ENCODE peak calls at places on chromosomes 12 and 14, in six cellular contexts. W is stimulated activated CD8-positive, alpha-beta memory T cell treated with anti-CD3 and anti-CD28 coated beads, Interleukin-4, amount 100 ng/mL, for 1 hour; E is AG04450; T is GM19239; F is HFF-Myc; K is sciatic nerve. Q is an unnamed sample.

GRCh38 chr12:65756956-65757511 is 67.2 kb upstream of the HMGA2 start:
- DNase-seq in W (no peak), E (no peak), T (peak), F (no peak), K (no peak), Q (no peak)

GRCh38 chr14:66601932-66602578 is 94.1 kb downstream of the GPHN start:
- DNase-seq in W (no peak), E (no peak), T (no peak), F (no peak), K (no peak), Q (no peak)

GRCh38 chr12:90027889-90028570 is 319.4 kb upstream of the ATP2B1 start:
- DNase-seq in W (no peak), E (no peak), T (no peak), F (no peak), K (no peak), Q (no peak)

GRCh38 chr12:109927622-109928021 is 27.5 kb downstream of the TCHP start:
- DNase-seq in W (no peak), E (no peak), T (peak), F (no peak), K (no peak), Q (no peak)

GRCh38 chr14:61379639-61380184 is 58.3 kb downstream of the PRKCH start:
- DNase-seq in W (no peak), E (no peak), T (no peak), F (no peak), K (no peak), Q (no peak)

GRCh38 chr14:38950676-38951075 is 152.4 kb downstream of the SEC23A start:
- DNase-seq in W (no peak), E (no peak), T (no peak), F (no peak), K (no peak), Q (no peak)

GRCh38 chr14:45198551-45198950 is 54.5 kb downstream of the MIS18BP1 start:
- DNase-seq in W (no peak), E (no peak), T (no peak), F (no peak), K (no peak), Q (no peak)

GRCh38 chr14:20631821-20632389 is 9.6 kb downstream of the OR6S1 start:
- DNase-seq in W (no peak), E (no peak), T (no peak), F (no peak), K (peak), Q (no peak)

GRCh38 chr12:121522962-121523361 is 57.9 kb downstream of the KDM2B start:
- DNase-seq in W (no peak), E (no peak), T (no peak), F (no peak), K (no peak), Q (no peak)

GRCh38 chr12:56007892-56008471 is 10.9 kb downstream of the SUOX start:
- DNase-seq in W (no peak), E (no peak), T (no peak), F (no peak), K (no peak), Q (no peak)

GRCh38 chr12:61902403-61902802 is 357.8 kb upstream of the USP15 start:
- DNase-seq in W (no peak), E (no peak), T (no peak), F (no peak), K (no peak), Q (no peak)

GRCh38 chr12:104583311-104583710 is 126.6 kb downstream of the CHST11 start:
- DNase-seq in W (no peak), E (no peak), T (no peak), F (no peak), K (no peak), Q (no peak)

GRCh38 chr12:49665384-49665783 is 41.8 kb downstream of the FMNL3 start:
- DNase-seq in W (no peak), E (no peak), T (no peak), F (no peak), K (no peak), Q (no peak)

GRCh38 chr14:55800443-55800842 is 220.4 kb downstream of the KTN1 start:
- DNase-seq in W (no peak), E (no peak), T (no peak), F (no peak), K (no peak), Q (no peak)

GRCh38 chr14:68784298-68784910 is 8.5 kb downstream of the ZFP36L1 start:
- DNase-seq in W (no peak), E (no peak), T (no peak), F (no peak), K (no peak), Q (no peak)

GRCh38 chr14:65847065-65847847 is 434.7 kb downstream of the FUT8 start:
- DNase-seq in W (peak), E (no peak), T (peak), F (no peak), K (no peak), Q (no peak)

GRCh38 chr14:48970995-48971394 is 615.2 kb downstream of the RPS29 start:
- DNase-seq in W (no peak), E (no peak), T (no peak), F (no peak), K (no peak), Q (no peak)

GRCh38 chr12:115308918-115309317 is 624.9 kb upstream of the TBX3 start:
- DNase-seq in W (no peak), E (no peak), T (no peak), F (no peak), K (no peak), Q (no peak)

GRCh38 chr12:59036973-59037807 is 116.9 kb upstream of the LRIG3 start:
- DNase-seq in W (no peak), E (no peak), T (no peak), F (peak), K (no peak), Q (peak)

GRCh38 chr12:41234672-41235071 is 46.6 kb downstream of the PDZRN4 start:
- DNase-seq in W (no peak), E (no peak), T (no peak), F (no peak), K (no peak), Q (no peak)

GRCh38 chr14:85463512-85463911 is 66.4 kb upstream of the FLRT2 start:
- DNase-seq in W (no peak), E (no peak), T (no peak), F (no peak), K (no peak), Q (no peak)